ENCODE peak calls at places on chromosomes 4 and X, in nine cellular contexts. H is A673, X is suprapubic skin, B is mesenchymal stem cell, I is tibial nerve, Q is DND-41, C is lung, Y is SK-N-SH, G is testis. L is an unnamed sample. For H3K9me3, the result is how much of the 10 kb centered on the place peaks cover.

GRCh38 chr4:145929415-145930178 is 9.0 kb downstream of the ZNF827 start:
- DNase-seq in Y (no peak), Q (no peak), X (no peak), B (no peak), C (no peak), H (no peak), I (no peak), G (no peak), L (no peak)

GRCh38 chr4:154349829-154350228 is 141.8 kb downstream of the DCHS2 start:
- DNase-seq in G (no peak), C (no peak), Q (no peak), H (peak), X (no peak), I (no peak), B (peak), Y (no peak), L (no peak)

GRCh38 chrX:12647230-12647629 is 144.0 kb upstream of the PRPS2 start:
- DNase-seq in C (no peak), H (no peak), I (no peak), X (no peak), Y (no peak), Q (no peak), G (no peak), B (no peak), L (no peak)

GRCh38 chr4:18042012-18042411 is 20.5 kb upstream of the LCORL start:
- DNase-seq in C (no peak), Y (no peak), I (no peak), X (no peak), Q (no peak), B (no peak), G (no peak), H (no peak), L (no peak)

GRCh38 chrX:19889582-19890342 is 2.4 kb upstream of the SH3KBP1 start:
- DNase-seq in X (no peak), Q (no peak), C (no peak), B (peak), Y (no peak), I (no peak), H (peak), G (peak), L (no peak)

GRCh38 chr4:67713531-67714247 is 12.7 kb upstream of the UBA6 start:
- DNase-seq in Q (no peak), Y (no peak), X (no peak), B (peak), H (no peak), G (no peak), C (no peak), I (no peak), L (no peak)

GRCh38 chrX:50638123-50638522 is 167.5 kb upstream of the DGKK start:
- DNase-seq in Q (peak), H (peak), X (no peak), I (no peak), G (no peak), B (no peak), Y (no peak), C (no peak), L (no peak)

GRCh38 chr4:38101563-38101962 is 141.4 kb downstream of the PTTG2 start:
- DNase-seq in B (no peak), X (no peak), C (no peak), Y (no peak), Q (no peak), I (no peak), H (no peak), G (no peak), L (no peak)

GRCh38 chr4:122458625-122459024 is 2.1 kb upstream of the IL2 start:
- DNase-seq in B (peak), Y (no peak), I (no peak), Q (peak), X (no peak), H (no peak), G (no peak), C (no peak), L (peak)

GRCh38 chr4:182600093-182600492 is 317.1 kb downstream of the DCTD start:
- DNase-seq in I (no peak), C (no peak), Y (peak), X (no peak), G (no peak), H (peak), Q (no peak), B (peak), L (no peak)

GRCh38 chrX:10496345-10496965 is 123.9 kb downstream of the MID1 start:
- DNase-seq in X (no peak), H (no peak), C (no peak), Q (no peak), B (peak), I (no peak), Y (peak), G (no peak), L (no peak)

GRCh38 chrX:154056739-154057367 is 37.2 kb upstream of the IRAK1 start:
- DNase-seq in X (no peak), I (no peak), G (no peak), Y (no peak), H (no peak), B (peak), C (no peak), Q (no peak), L (peak)

GRCh38 chr4:72215198-72215597 is 183.4 kb downstream of the NPFFR2 start:
- DNase-seq in C (no peak), Q (no peak), G (no peak), X (no peak), B (no peak), I (no peak), Y (no peak), H (no peak), L (no peak)

GRCh38 chr4:94970650-94971049 is 212.9 kb downstream of the BMPR1B start:
- DNase-seq in Y (no peak), I (no peak), G (no peak), X (no peak), B (no peak), Q (no peak), H (no peak), C (no peak), L (no peak)

GRCh38 chrX:152445926-152446325 is 5.2 kb downstream of the GABRA3 start:
- DNase-seq in I (no peak), H (no peak), B (no peak), X (no peak), C (no peak), Y (no peak), Q (no peak), G (no peak), L (no peak)

GRCh38 chr4:139628184-139629012 is 37.2 kb upstream of the MGST2 start:
- DNase-seq in X (no peak), Q (no peak), G (no peak), C (peak), I (no peak), B (no peak), H (no peak), Y (no peak), L (no peak)

GRCh38 chr4:118281611-118282442 is 71.0 kb downstream of the PRSS12 start:
- DNase-seq in G (no peak), Q (no peak), I (no peak), B (no peak), X (no peak), H (peak), Y (no peak), C (no peak), L (no peak)

GRCh38 chr4:26151615-26152014 is 169.2 kb upstream of the RBPJ start:
- DNase-seq in Q (no peak), I (no peak), B (no peak), C (no peak), G (peak), X (no peak), H (no peak), Y (no peak), L (no peak)

GRCh38 chr4:107780665-107781064 is 44.1 kb upstream of the SGMS2 start:
- DNase-seq in H (peak), Q (peak), Y (no peak), G (peak), B (no peak), X (no peak), I (no peak), C (no peak), L (peak)

GRCh38 chrX:22073928-22074327 is 41.8 kb downstream of the PHEX start:
- DNase-seq in G (no peak), I (no peak), Y (no peak), Q (no peak), C (no peak), H (no peak), X (no peak), B (no peak), L (no peak)

GRCh38 chr4:41156574-41156973 is 57.8 kb downstream of the APBB2 start:
- DNase-seq in Q (no peak), G (no peak), Y (no peak), B (peak), H (no peak), I (no peak), C (no peak), X (no peak), L (no peak)

GRCh38 chrX:434946-435345 is 48.2 kb upstream of the PPP2R3B start:
- DNase-seq in X (no peak), Q (no peak), H (no peak), Y (no peak), B (no peak), C (no peak), G (no peak), I (no peak), L (no peak)

GRCh38 chr4:129064717-129065116 is 28.6 kb downstream of the SCLT1 start:
- DNase-seq in I (no peak), X (no peak), B (peak), Q (no peak), H (no peak), Y (no peak), G (no peak), C (no peak), L (no peak)
- H3K9me3 ChIP-seq in I (under half), X (under half), B (under half), Q (under half), H (under half), Y (under half), G (under half), C (under half), L (under half)

DNA sequence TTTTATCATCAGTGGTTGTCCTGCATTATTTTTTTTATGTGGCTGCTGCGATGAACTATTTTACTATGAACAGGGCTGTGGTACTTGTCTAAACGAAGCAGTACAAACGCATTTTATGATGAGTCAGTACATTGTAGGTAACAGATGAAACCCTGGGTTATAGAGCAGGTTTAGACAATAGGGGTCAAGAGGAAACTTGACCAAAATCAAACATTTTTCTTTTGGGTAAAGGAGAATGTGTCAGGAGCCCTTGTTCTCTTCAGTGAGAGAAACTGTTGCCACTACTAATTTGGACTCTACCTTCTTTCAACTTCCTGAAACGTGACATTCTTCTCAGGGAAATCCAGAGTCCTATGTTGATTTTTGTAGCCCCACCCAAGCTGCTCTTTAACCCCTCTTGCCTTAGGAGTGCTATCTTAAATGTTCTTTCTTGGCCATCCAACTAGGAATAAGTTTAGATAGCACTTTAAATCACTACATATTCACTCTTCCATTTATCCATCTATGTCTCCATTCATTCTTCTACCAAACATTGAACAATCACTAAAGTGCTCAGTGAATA is 415.8 kb upstream of the NR3C2 start:
- DNase-seq in H (no peak), C (no peak), B (no peak), Y (no peak), Q (no peak), I (no peak), X (no peak), G (no peak), L (no peak)
- H3K9me3 ChIP-seq in H (under half), C (under half), B (under half), Y (under half), Q (under half), I (under half), X (under half), G (under half), L (under half)

DNA sequence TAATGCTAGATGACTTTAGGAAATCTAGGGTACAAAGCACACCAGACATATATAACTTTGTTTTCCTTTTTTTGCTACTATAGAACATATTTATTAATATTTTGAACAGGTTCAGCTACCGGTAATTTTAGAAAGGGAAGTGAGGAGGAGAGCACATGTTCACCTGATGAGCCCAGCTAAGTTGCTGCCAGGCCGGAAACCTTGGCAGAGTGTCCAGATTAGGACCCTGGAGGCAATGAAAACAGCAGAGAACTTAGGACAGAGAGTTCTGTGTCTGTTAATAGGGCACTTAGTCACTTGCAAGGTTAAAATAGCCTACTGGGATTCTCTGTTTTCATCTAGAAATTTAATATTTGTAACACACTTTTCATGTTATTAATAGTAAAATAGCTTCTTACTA is 348.9 kb upstream of the CPEB2 start:
- DNase-seq in G (no peak), B (no peak), Q (no peak), X (no peak), I (no peak), Y (no peak), C (no peak), H (no peak), L (no peak)
- H3K9me3 ChIP-seq in G (under half), B (under half), Q (under half), X (under half), I (under half), Y (under half), C (under half), H (under half), L (under half)

DNA sequence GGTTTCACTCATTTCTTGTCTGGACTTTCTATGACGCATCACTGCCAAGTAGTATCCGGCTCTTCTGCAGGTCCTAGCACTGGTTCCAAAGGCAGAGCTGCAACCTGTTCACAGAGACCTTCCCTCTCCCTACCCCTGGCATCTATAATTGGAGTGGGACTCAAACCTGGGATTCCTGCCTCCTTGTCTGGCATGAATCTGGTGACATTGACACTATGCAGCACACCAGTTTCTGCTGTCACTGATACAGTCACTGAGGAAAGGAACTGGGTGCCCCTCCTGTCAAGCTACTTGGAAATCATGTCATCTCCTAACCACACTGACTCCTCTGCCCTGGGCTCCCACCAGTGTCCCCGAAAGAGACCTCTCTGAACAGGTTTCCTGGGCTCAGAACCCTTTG is 33.1 kb upstream of the EFNB1 start:
- DNase-seq in H (no peak), G (no peak), B (no peak), Q (no peak), X (no peak), I (no peak), Y (no peak), C (no peak), L (no peak)
- H3K9me3 ChIP-seq in H (under half), G (under half), B (under half), Q (under half), X (under half), I (under half), Y (under half), C (under half), L (under half)

GRCh38 chrX:42943051-42943450 is 165.1 kb upstream of the PPP1R2C start:
- DNase-seq in H (no peak), G (no peak), X (no peak), Q (peak), C (no peak), B (no peak), I (no peak), Y (no peak), L (peak)

GRCh38 chrX:42944381-42944998 is 166.5 kb upstream of the PPP1R2C start:
- DNase-seq in I (no peak), C (no peak), G (no peak), Q (peak), Y (no peak), H (no peak), X (no peak), B (no peak), L (peak)

GRCh38 chrX:42946544-42947223 is 168.7 kb upstream of the PPP1R2C start:
- DNase-seq in C (no peak), Y (no peak), G (no peak), B (no peak), X (no peak), Q (no peak), I (no peak), H (no peak), L (no peak)

GRCh38 chrX:42941671-42942070 is 163.7 kb upstream of the PPP1R2C start:
- DNase-seq in I (no peak), X (no peak), B (no peak), G (no peak), C (no peak), Y (no peak), Q (no peak), H (no peak), L (no peak)
- H3K9me3 ChIP-seq in I (under half), X (under half), B (under half), G (under half), C (under half), Y (under half), Q (under half), H (under half), L (under half)

GRCh38 chr4:29304595-29304994 is 1415.6 kb upstream of the PCDH7 start:
- DNase-seq in X (no peak), H (no peak), G (no peak), I (no peak), Q (no peak), Y (no peak), C (no peak), B (peak), L (no peak)
- H3K9me3 ChIP-seq in X (under half), H (under half), G (under half), I (under half), Q (under half), Y (under half), C (under half), B (under half), L (under half)

DNA sequence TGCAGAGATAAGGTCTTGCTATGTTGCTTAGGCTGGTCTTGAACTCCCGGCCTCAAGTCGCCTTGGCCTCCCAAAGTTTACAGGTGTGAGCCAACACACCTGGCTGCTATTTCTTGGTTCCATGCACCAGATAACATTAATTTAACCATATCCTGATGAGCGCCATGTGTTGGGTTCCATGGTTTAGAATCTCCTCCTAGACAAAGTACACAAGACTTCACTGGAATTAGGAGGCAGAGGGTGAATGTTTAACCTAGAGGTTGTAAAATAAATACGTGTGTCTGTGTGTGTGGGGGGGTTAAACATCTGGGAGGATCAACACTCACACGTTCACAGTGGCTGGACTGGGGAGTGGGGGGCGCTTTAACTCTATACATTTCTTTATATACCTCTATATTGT is 32.4 kb upstream of the SORCS2 start:
- DNase-seq in Q (no peak), Y (no peak), H (no peak), X (peak), I (peak), G (no peak), C (no peak), B (no peak), L (no peak)
- H3K9me3 ChIP-seq in Q (under half), Y (under half), H (under half), X (under half), I (under half), G (under half), C (under half), B (under half), L (under half)